ENCODE peak calls at places on chromosomes 3 and 15, in four cellular contexts. A is effector memory CD8-positive, alpha-beta T cell; Y is NCI-H748 treated with DMSO at 0.1 percent for 48 hours; T is PC-3. X is an unnamed sample.

GRCh38 chr15:101242160-101242998 is 9.5 kb downstream of the CHSY1 start:
- DNase-seq in Y (no peak), T (no peak), A (peak; percentile 69), X (peak; percentile 82)

GRCh38 chr3:152328841-152329240 is 60.1 kb downstream of the MBNL1 start:
- DNase-seq in T (peak; percentile 94), A (no peak), Y (no peak), X (no peak)

GRCh38 chr3:131551761-131552160 is 49.0 kb upstream of the MRPL3 start:
- DNase-seq in Y (no peak), T (no peak), A (no peak), X (no peak)

GRCh38 chr3:165835431-165835830 is 1.8 kb downstream of the BCHE start:
- DNase-seq in A (no peak), T (no peak), Y (peak; percentile 17), X (no peak)

GRCh38 chr15:63246691-63247464 is 30.5 kb upstream of the APH1B start:
- DNase-seq in T (peak; percentile 27), Y (no peak), A (no peak), X (no peak)

GRCh38 chr15:80418892-80419537 is 14.8 kb downstream of the ARNT2 start:
- DNase-seq in Y (no peak), A (no peak), T (peak; percentile 61), X (no peak)

GRCh38 chr15:64133619-64134018 is 17.9 kb upstream of the SNX22 start:
- DNase-seq in T (no peak), Y (no peak), A (no peak), X (no peak)

GRCh38 chr15:98067339-98067738 is 106.8 kb downstream of the ARRDC4 start:
- DNase-seq in A (no peak), Y (no peak), T (no peak), X (no peak)

GRCh38 chr3:44114142-44114541 is 127.5 kb upstream of the TOPAZ1 start:
- DNase-seq in Y (no peak), A (no peak), T (peak; percentile 15), X (no peak)